ENCODE peak calls at places on chromosome 4, in five cellular contexts. One of them, this sample, is unnamed.

GRCh38 chr4:150679767-150680088 is 97.8 kb downstream of the MAB21L2 start:
- DNase-seq in GM23248: peak
- DNase-seq in activated CD4-positive, CD25-positive, alpha-beta regulatory T cell treated with anti-CD3 and anti-CD28 coated beads, Interleukin-2, amount 50 U/mL, for 16 hours: no peak
- DNase-seq in NCI-H2081 treated with DMSO at 0.1 percent for 48 hours: no peak
- DNase-seq in NAMALWA: no peak
- DNase-seq in this sample: peak

GRCh38 chr4:70915048-70915815 is 13.1 kb downstream of the MOB1B start:
- DNase-seq in GM23248: peak
- DNase-seq in NAMALWA: no peak
- DNase-seq in NCI-H2081 treated with DMSO at 0.1 percent for 48 hours: no peak
- DNase-seq in activated CD4-positive, CD25-positive, alpha-beta regulatory T cell treated with anti-CD3 and anti-CD28 coated beads, Interleukin-2, amount 50 U/mL, for 16 hours: no peak
- DNase-seq in this sample: peak

GRCh38 chr4:177339794-177340374 is 30.2 kb downstream of the NEIL3 start:
- DNase-seq in GM23248: peak
- DNase-seq in activated CD4-positive, CD25-positive, alpha-beta regulatory T cell treated with anti-CD3 and anti-CD28 coated beads, Interleukin-2, amount 50 U/mL, for 16 hours: no peak
- DNase-seq in NAMALWA: peak
- DNase-seq in NCI-H2081 treated with DMSO at 0.1 percent for 48 hours: no peak
- DNase-seq in this sample: peak

GRCh38 chr4:180946188-180946587 is 1297.0 kb upstream of the TENM3 start:
- DNase-seq in activated CD4-positive, CD25-positive, alpha-beta regulatory T cell treated with anti-CD3 and anti-CD28 coated beads, Interleukin-2, amount 50 U/mL, for 16 hours: no peak
- DNase-seq in NCI-H2081 treated with DMSO at 0.1 percent for 48 hours: no peak
- DNase-seq in NAMALWA: no peak
- DNase-seq in GM23248: no peak
- DNase-seq in this sample: no peak

GRCh38 chr4:186820371-186820990 is 96.8 kb upstream of the FAT1 start:
- DNase-seq in GM23248: peak
- DNase-seq in NCI-H2081 treated with DMSO at 0.1 percent for 48 hours: no peak
- DNase-seq in activated CD4-positive, CD25-positive, alpha-beta regulatory T cell treated with anti-CD3 and anti-CD28 coated beads, Interleukin-2, amount 50 U/mL, for 16 hours: no peak
- DNase-seq in NAMALWA: no peak
- DNase-seq in this sample: peak

GRCh38 chr4:81314196-81314896 is 99.3 kb upstream of the PRKG2 start:
- DNase-seq in GM23248: peak
- DNase-seq in activated CD4-positive, CD25-positive, alpha-beta regulatory T cell treated with anti-CD3 and anti-CD28 coated beads, Interleukin-2, amount 50 U/mL, for 16 hours: no peak
- DNase-seq in NAMALWA: peak
- DNase-seq in NCI-H2081 treated with DMSO at 0.1 percent for 48 hours: peak
- DNase-seq in this sample: peak

GRCh38 chr4:172147702-172148101 is 334.5 kb downstream of the GALNTL6 start:
- DNase-seq in NAMALWA: no peak
- DNase-seq in NCI-H2081 treated with DMSO at 0.1 percent for 48 hours: no peak
- DNase-seq in activated CD4-positive, CD25-positive, alpha-beta regulatory T cell treated with anti-CD3 and anti-CD28 coated beads, Interleukin-2, amount 50 U/mL, for 16 hours: no peak
- DNase-seq in GM23248: peak
- DNase-seq in this sample: peak

GRCh38 chr4:6299875-6300274 is 30.2 kb downstream of the WFS1 start:
- DNase-seq in GM23248: no peak
- DNase-seq in NCI-H2081 treated with DMSO at 0.1 percent for 48 hours: no peak
- DNase-seq in NAMALWA: no peak
- DNase-seq in activated CD4-positive, CD25-positive, alpha-beta regulatory T cell treated with anti-CD3 and anti-CD28 coated beads, Interleukin-2, amount 50 U/mL, for 16 hours: no peak
- DNase-seq in this sample: no peak

GRCh38 chr4:167903291-167903721 is 189.0 kb upstream of the ANXA10 start:
- DNase-seq in GM23248: peak
- DNase-seq in NAMALWA: no peak
- DNase-seq in NCI-H2081 treated with DMSO at 0.1 percent for 48 hours: no peak
- DNase-seq in activated CD4-positive, CD25-positive, alpha-beta regulatory T cell treated with anti-CD3 and anti-CD28 coated beads, Interleukin-2, amount 50 U/mL, for 16 hours: no peak
- DNase-seq in this sample: peak

GRCh38 chr4:100977746-100978397 is 369.5 kb downstream of the PPP3CA start:
- DNase-seq in NAMALWA: no peak
- DNase-seq in GM23248: peak
- DNase-seq in activated CD4-positive, CD25-positive, alpha-beta regulatory T cell treated with anti-CD3 and anti-CD28 coated beads, Interleukin-2, amount 50 U/mL, for 16 hours: no peak
- DNase-seq in NCI-H2081 treated with DMSO at 0.1 percent for 48 hours: no peak
- DNase-seq in this sample: peak

GRCh38 chr4:61202100-61202637 is 2.0 kb downstream of the ADGRL3 start:
- DNase-seq in GM23248: no peak
- DNase-seq in activated CD4-positive, CD25-positive, alpha-beta regulatory T cell treated with anti-CD3 and anti-CD28 coated beads, Interleukin-2, amount 50 U/mL, for 16 hours: no peak
- DNase-seq in NCI-H2081 treated with DMSO at 0.1 percent for 48 hours: no peak
- DNase-seq in NAMALWA: no peak
- DNase-seq in this sample: peak

GRCh38 chr4:61443813-61444510 is 243.8 kb downstream of the ADGRL3 start:
- DNase-seq in activated CD4-positive, CD25-positive, alpha-beta regulatory T cell treated with anti-CD3 and anti-CD28 coated beads, Interleukin-2, amount 50 U/mL, for 16 hours: no peak
- DNase-seq in NCI-H2081 treated with DMSO at 0.1 percent for 48 hours: no peak
- DNase-seq in NAMALWA: no peak
- DNase-seq in GM23248: no peak
- DNase-seq in this sample: peak

GRCh38 chr4:38310446-38311043 is 350.3 kb downstream of the PTTG2 start:
- DNase-seq in activated CD4-positive, CD25-positive, alpha-beta regulatory T cell treated with anti-CD3 and anti-CD28 coated beads, Interleukin-2, amount 50 U/mL, for 16 hours: peak
- DNase-seq in NCI-H2081 treated with DMSO at 0.1 percent for 48 hours: no peak
- DNase-seq in GM23248: peak
- DNase-seq in NAMALWA: peak
- DNase-seq in this sample: no peak

GRCh38 chr4:95705323-95705722 is 134.6 kb upstream of the PDHA2 start:
- DNase-seq in activated CD4-positive, CD25-positive, alpha-beta regulatory T cell treated with anti-CD3 and anti-CD28 coated beads, Interleukin-2, amount 50 U/mL, for 16 hours: no peak
- DNase-seq in NCI-H2081 treated with DMSO at 0.1 percent for 48 hours: no peak
- DNase-seq in GM23248: no peak
- DNase-seq in NAMALWA: no peak
- DNase-seq in this sample: no peak